ENCODE peak calls at places on chromosomes 1 and 21, in six cellular contexts. V, X, K, G, M and B are unnamed samples.

GRCh38 chr1:23163395-23163794 is 5.3 kb downstream of the LUZP1 start:
- DNase-seq in G (no peak), V (no peak), K (no peak), X (no peak), M (no peak), B (no peak)

GRCh38 chr1:11407301-11407994 is 71.5 kb upstream of the DISP3 start:
- DNase-seq in X (no peak), K (no peak), M (no peak), G (no peak), V (no peak), B (no peak)

GRCh38 chr21:35414511-35415139 is 365.5 kb upstream of the RUNX1 start:
- DNase-seq in X (no peak), K (no peak), V (no peak), G (no peak), M (no peak), B (no peak)

GRCh38 chr1:172699695-172700094 is 40.8 kb downstream of the FASLG start:
- DNase-seq in G (no peak), V (no peak), M (no peak), X (no peak), K (no peak), B (no peak)

GRCh38 chr1:164733070-164733469 is 174.1 kb downstream of the PBX1 start:
- DNase-seq in X (no peak), G (no peak), M (no peak), K (no peak), V (no peak), B (no peak)

GRCh38 chr1:111968511-111968910 is 21.0 kb downstream of the KCND3 start:
- DNase-seq in G (no peak), K (no peak), M (no peak), X (no peak), V (no peak), B (no peak)

GRCh38 chr1:193111641-193112090 is 6.5 kb upstream of the GLRX2 start:
- DNase-seq in K (no peak), G (no peak), M (no peak), X (no peak), V (peak; percentile 62), B (peak; percentile 56)

GRCh38 chr21:31218830-31219608 is 125.0 kb downstream of the TIAM1 start:
- DNase-seq in V (no peak), K (no peak), M (no peak), G (no peak), X (peak; percentile 19), B (no peak)

GRCh38 chr1:9721606-9722377 is 70.3 kb downstream of the PIK3CD start:
- DNase-seq in V (no peak), G (peak; percentile 90), K (peak; percentile 67), X (no peak), M (no peak), B (no peak)

GRCh38 chr1:157370698-157371097 is 181.6 kb downstream of the FCRL5 start:
- DNase-seq in K (no peak), V (no peak), M (no peak), G (no peak), X (no peak), B (no peak)

GRCh38 chr1:179310721-179311120 is 17.1 kb downstream of the SOAT1 start:
- DNase-seq in K (no peak), V (no peak), G (no peak), M (no peak), X (peak; percentile 78), B (no peak)

GRCh38 chr1:58779059-58779754 is 4.6 kb downstream of the JUN start:
- DNase-seq in K (no peak), M (no peak), G (no peak), X (no peak), V (no peak), B (no peak)

GRCh38 chr1:51644533-51645197 is 27.8 kb downstream of the OSBPL9 start:
- DNase-seq in K (no peak), V (peak; percentile 6), X (peak; percentile 30), M (no peak), G (no peak), B (no peak)